ENCODE peak calls at places on chromosomes 3 and 15, in six cellular contexts. A is upper lobe of left lung, J is HepG2, X is A549, G is K562, F is GM12878. P is an unnamed sample.

GRCh38 chr3:72303926-72304325 is 519.0 kb upstream of the PROK2 start:
- ATAC-seq in A (no peak), J (no peak), X (no peak), G (no peak), F (no peak), P (peak; percentile 46)

GRCh38 chr3:187748050-187748481 is 2.8 kb upstream of the BCL6 start:
- ATAC-seq in A (peak; percentile 54), J (peak; percentile 35), X (peak; percentile 68), G (peak; percentile 74), F (peak; percentile 76), P (peak; percentile 26)

GRCh38 chr3:189899186-189899585 is 221.5 kb downstream of the P3H2 start:
- ATAC-seq in A (no peak), J (no peak), X (no peak), G (no peak), F (no peak), P (no peak)

GRCh38 chr15:40832903-40833302 is 4.4 kb upstream of the PPP1R14D start:
- ATAC-seq in A (no peak), J (no peak), X (no peak), G (no peak), F (no peak), P (no peak)

GRCh38 chr15:98700501-98700900 is 52.2 kb downstream of the IGF1R start:
- ATAC-seq in A (no peak), J (no peak), X (peak; percentile 10), G (no peak), F (peak; percentile 15), P (no peak)

GRCh38 chr15:58190419-58190818 is 52.2 kb downstream of the AQP9 start:
- ATAC-seq in A (no peak), J (no peak), X (no peak), G (no peak), F (no peak), P (no peak)

GRCh38 chr3:87088366-87088983 is 97.5 kb upstream of the VGLL3 start:
- ATAC-seq in A (peak; percentile 38), J (no peak), X (no peak), G (peak; percentile 34), F (peak; percentile 32), P (no peak)

GRCh38 chr15:99121207-99121606 is 16.3 kb downstream of the SYNM start:
- ATAC-seq in A (no peak), J (no peak), X (no peak), G (no peak), F (no peak), P (no peak)

GRCh38 chr15:78003539-78004008 is 73.9 kb downstream of the TBC1D2B start:
- ATAC-seq in A (no peak), J (no peak), X (no peak), G (no peak), F (no peak), P (no peak)

GRCh38 chr3:37221407-37221806 is 47.0 kb upstream of the LRRFIP2 start:
- ATAC-seq in A (no peak), J (peak; percentile 43), X (peak; percentile 92), G (peak; percentile 37), F (peak; percentile 22), P (no peak)

GRCh38 chr3:157632081-157632480 is 128.9 kb upstream of the VEPH1 start:
- ATAC-seq in A (no peak), J (no peak), X (no peak), G (no peak), F (no peak), P (no peak)

GRCh38 chr3:4887177-4887576 is 92.1 kb upstream of the BHLHE40 start:
- ATAC-seq in A (no peak), J (no peak), X (no peak), G (no peak), F (no peak), P (no peak)

GRCh38 chr3:149454746-149455145 is 19.8 kb upstream of the TM4SF4 start:
- ATAC-seq in A (no peak), J (no peak), X (no peak), G (no peak), F (no peak), P (no peak)

GRCh38 chr15:84783493-84784251 is 33.5 kb upstream of the ALPK3 start:
- ATAC-seq in A (no peak), J (peak; percentile 24), X (peak; percentile 24), G (no peak), F (no peak), P (no peak)

GRCh38 chr3:482479-482878 is 285.9 kb downstream of the CHL1 start:
- ATAC-seq in A (no peak), J (no peak), X (no peak), G (no peak), F (no peak), P (no peak)

GRCh38 chr3:37074178-37074577 is 80.9 kb downstream of the MLH1 start:
- ATAC-seq in A (peak; percentile 54), J (no peak), X (peak; percentile 49), G (no peak), F (no peak), P (no peak)

GRCh38 chr3:7710284-7710683 is 791.3 kb upstream of the LMCD1 start:
- ATAC-seq in A (no peak), J (no peak), X (no peak), G (no peak), F (no peak), P (no peak)

GRCh38 chr3:130748520-130748919 is 1.9 kb upstream of the PIK3R4 start:
- ATAC-seq in A (no peak), J (no peak), X (no peak), G (peak; percentile 9), F (no peak), P (no peak)

GRCh38 chr3:130743354-130743753 is 3.3 kb downstream of the PIK3R4 start:
- ATAC-seq in A (no peak), J (no peak), X (no peak), G (no peak), F (no peak), P (no peak)

GRCh38 chr3:130748981-130749380 is 2.4 kb upstream of the PIK3R4 start:
- ATAC-seq in A (no peak), J (no peak), X (no peak), G (no peak), F (no peak), P (no peak)

GRCh38 chr3:130741946-130742610 is 4.6 kb downstream of the PIK3R4 start:
- ATAC-seq in A (no peak), J (no peak), X (no peak), G (no peak), F (no peak), P (no peak)

DNA sequence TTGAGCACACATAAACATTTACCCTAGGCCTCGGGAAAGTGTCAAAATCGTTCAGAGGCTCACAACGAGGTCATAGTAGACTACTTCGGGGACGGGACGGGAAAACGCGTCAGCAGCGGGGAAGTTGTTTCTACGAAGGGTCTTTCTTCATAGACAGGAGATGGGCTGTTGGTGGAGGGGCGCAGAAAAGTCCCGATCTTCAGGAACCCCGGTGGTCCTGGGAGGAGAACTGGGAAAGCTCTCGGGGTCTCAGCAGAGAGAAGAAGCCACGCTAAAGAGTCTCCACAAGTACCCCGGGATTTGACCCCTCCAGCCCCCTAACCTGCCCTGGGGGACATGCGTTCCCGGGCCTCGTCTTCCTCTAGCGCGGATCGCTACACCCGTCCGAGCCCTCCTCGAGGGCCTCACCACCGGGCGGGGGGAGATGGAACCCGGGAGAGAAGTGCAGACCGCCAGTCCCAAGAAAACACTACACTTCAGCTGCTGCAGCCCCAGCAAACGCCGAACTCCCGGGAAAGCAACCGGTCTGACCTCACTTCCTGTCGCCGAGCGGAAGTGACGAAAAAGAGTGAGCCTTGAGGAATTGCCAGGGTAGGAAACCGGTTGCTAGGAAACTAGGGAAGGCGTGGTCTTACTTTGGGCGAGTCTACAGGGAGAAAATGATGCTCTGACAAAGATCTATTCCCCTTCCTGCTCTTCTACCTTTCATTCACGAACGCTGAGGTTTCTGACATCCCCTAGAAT is at the start of gene PIK3R4:
- ATAC-seq in A (peak; percentile 96), J (peak; percentile 84), X (peak; percentile 89), G (peak; percentile 83), F (peak; percentile 87), P (peak; percentile 98)
- TF ChIP-seq EP300 in A (no peak), J (no peak), X (no peak), G (no peak), F (no peak), P (no peak)

DNA sequence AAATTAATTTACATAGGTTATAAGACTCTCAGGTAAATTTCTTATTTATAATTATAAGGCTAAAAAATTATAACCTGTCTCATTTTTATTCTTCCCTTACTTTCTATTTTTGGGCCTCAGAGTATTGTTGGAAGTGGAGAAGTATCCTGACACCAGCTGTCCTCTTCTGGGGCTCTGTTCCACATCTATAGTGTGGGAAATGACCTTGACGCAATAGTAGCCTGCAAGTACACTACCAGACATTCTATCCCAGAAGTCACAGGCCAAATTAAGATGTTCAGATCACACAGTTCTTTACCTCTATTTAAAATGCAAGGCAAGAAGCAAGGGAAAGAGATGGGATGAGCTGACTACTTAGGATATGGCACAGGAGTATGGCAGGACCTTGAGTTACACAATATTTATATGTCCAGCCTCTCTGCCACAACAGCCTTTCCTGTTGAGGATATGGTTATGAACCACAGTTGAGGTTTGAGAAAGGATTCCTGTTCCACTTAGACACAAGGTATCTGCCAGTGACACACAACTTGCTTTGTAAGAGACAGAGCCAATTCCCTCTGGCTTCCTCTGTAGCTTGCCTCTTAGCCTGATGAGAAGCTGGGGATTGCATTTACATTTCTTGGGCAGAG is 158.0 kb upstream of the IL12A start:
- ATAC-seq in A (no peak), J (no peak), X (no peak), G (no peak), F (no peak), P (no peak)
- H3K27ac ChIP-seq in A (no peak overlapping the region), J (no peak overlapping the region), X (peak overlapping the region; percentile 85), G (no peak overlapping the region), F (no peak overlapping the region), P (peak overlapping the region; percentile 1)

GRCh38 chr3:40044487-40044886 is 235.1 kb downstream of the MYRIP start:
- ATAC-seq in A (no peak), J (no peak), X (no peak), G (no peak), F (no peak), P (no peak)

GRCh38 chr3:40042752-40043443 is 233.5 kb downstream of the MYRIP start:
- ATAC-seq in A (no peak), J (no peak), X (no peak), G (no peak), F (no peak), P (no peak)

GRCh38 chr3:40046149-40046548 is 236.7 kb downstream of the MYRIP start:
- ATAC-seq in A (no peak), J (no peak), X (no peak), G (no peak), F (no peak), P (no peak)

GRCh38 chr3:40047406-40047805 is 238.0 kb downstream of the MYRIP start:
- ATAC-seq in A (no peak), J (no peak), X (no peak), G (no peak), F (no peak), P (no peak)

GRCh38 chr3:40043444-40043755 is 234.0 kb downstream of the MYRIP start:
- ATAC-seq in A (no peak), J (no peak), X (no peak), G (no peak), F (no peak), P (no peak)
- TF ChIP-seq EP300 in A (no peak), J (no peak), X (no peak), G (no peak), F (no peak), P (no peak)

DNA sequence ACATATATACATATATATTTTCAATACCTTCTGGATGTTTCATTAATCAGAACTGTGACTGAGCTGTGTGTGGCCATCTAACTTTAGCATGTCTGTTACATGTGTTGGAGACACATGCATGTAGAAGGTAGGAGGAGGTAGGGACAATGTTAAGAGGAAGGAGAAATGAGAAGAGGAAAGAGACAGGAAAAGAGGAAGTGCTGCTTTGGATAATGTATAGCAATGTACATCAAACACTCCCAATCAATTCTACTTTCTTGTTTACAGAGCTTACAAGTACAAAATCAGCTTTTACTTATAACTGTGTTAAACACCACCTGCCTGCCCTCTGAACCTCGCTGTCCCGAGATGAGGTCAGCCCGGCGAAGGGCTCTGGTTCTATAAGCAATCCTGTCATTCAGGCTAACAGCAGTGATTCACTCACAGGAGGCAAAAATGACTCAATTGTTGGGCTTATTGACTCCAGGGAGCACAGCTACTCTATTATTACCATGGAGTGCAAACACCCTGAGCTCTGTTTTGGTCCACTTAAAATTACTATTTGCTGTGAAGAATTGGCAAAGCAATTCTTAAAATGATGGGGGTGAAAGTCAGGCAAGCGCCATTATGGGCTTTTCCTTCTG is 188.9 kb downstream of the MEIS2 start:
- ATAC-seq in A (peak; percentile 50), J (peak; percentile 37), X (no peak), G (no peak), F (peak; percentile 49), P (no peak)
- H3K27ac ChIP-seq in A (no peak overlapping the region), J (no peak overlapping the region), X (no peak overlapping the region), G (no peak overlapping the region), F (no peak overlapping the region), P (no peak overlapping the region)

P was measured in gastroesophageal sphincter.